ENCODE peak calls at places on chromosome 22, in nine cellular contexts. P is fibroblast of mammary gland; J is stimulated activated naive CD8-positive, alpha-beta T cell treated with anti-CD3 and anti-CD28 coated beads, Interleukin-15, Interleukin-2, amounts not matched to agents 100 U/mL and 50 U/mL, for 24 hours; U is AG08396; R is stimulated activated CD4-positive, alpha-beta T cell treated with anti-CD3 and anti-CD28 coated beads, Interleukin-15, amount 100 ng/mL, for 24 hours; S is ureter; B is IMR-90; Q is NCI-H2171 treated with DMSO at 0.1 percent for 48 hours; G is activated naive CD8-positive, alpha-beta T cell treated with anti-CD3 and anti-CD28 coated beads, Interleukin-2, amount 50 U/mL, for 24 hours. O is an unnamed sample.

GRCh38 chr22:19079691-19080090 is 42.5 kb downstream of the DGCR2 start:
- DNase-seq in G (no peak), U (no peak), S (no peak), R (no peak), Q (no peak), P (no peak), B (no peak), J (no peak), O (no peak)

GRCh38 chr22:29233503-29233902 is 27.8 kb downstream of the EMID1 start:
- DNase-seq in U (no peak), B (no peak), P (no peak), G (no peak), J (no peak), Q (no peak), S (no peak), R (no peak), O (no peak)

GRCh38 chr22:20807315-20807752 is 33.4 kb downstream of the SERPIND1 start:
- DNase-seq in Q (no peak), S (no peak), R (no peak), J (no peak), G (no peak), B (peak; percentile 98), P (peak; percentile 96), U (peak; percentile 85), O (no peak)

GRCh38 chr22:48438791-48439559 is 1388.7 kb downstream of the BRD1 start:
- DNase-seq in G (no peak), U (no peak), Q (no peak), J (no peak), R (no peak), S (no peak), B (no peak), P (no peak), O (no peak)

GRCh38 chr22:29684244-29684643 is 35.6 kb upstream of the CABP7 start:
- DNase-seq in S (no peak), R (no peak), Q (no peak), G (no peak), U (no peak), B (no peak), J (no peak), P (no peak), O (no peak)

GRCh38 chr22:49310354-49310753 is 517.3 kb downstream of the BRD1 start:
- DNase-seq in J (no peak), Q (no peak), P (no peak), S (peak; percentile 12), R (no peak), U (no peak), G (no peak), B (no peak), O (no peak)

GRCh38 chr22:35044607-35045390 is 21.2 kb upstream of the ISX start:
- DNase-seq in J (no peak), G (no peak), S (no peak), P (no peak), U (no peak), Q (no peak), B (no peak), R (no peak), O (no peak)

GRCh38 chr22:33922268-33922667 is 2.0 kb upstream of the LARGE1 start:
- DNase-seq in G (peak; percentile 5), R (peak; percentile 11), S (peak; percentile 49), J (peak; percentile 6), Q (peak; percentile 27), P (peak; percentile 9), U (peak; percentile 44), B (peak; percentile 34), O (no peak)

GRCh38 chr22:35761037-35761436 is 43.4 kb downstream of the APOL5 start:
- DNase-seq in G (no peak), P (peak; percentile 33), U (no peak), J (no peak), S (no peak), Q (no peak), R (no peak), B (peak; percentile 24), O (no peak)

GRCh38 chr22:20440637-20441591 is 3.3 kb upstream of the SCARF2 start:
- DNase-seq in S (no peak), J (no peak), R (no peak), G (no peak), B (no peak), U (no peak), P (no peak), Q (no peak), O (no peak)

GRCh38 chr22:50507421-50507990 is at the start of gene LMF2:
- DNase-seq in P (no peak), Q (no peak), S (peak; percentile 92), G (peak; percentile 94), J (peak; percentile 96), R (peak; percentile 94), B (no peak), U (no peak), O (peak; percentile 78)

GRCh38 chr22:19754701-19755144 is 5.9 kb upstream of the TBX1 start:
- DNase-seq in S (no peak), R (no peak), Q (no peak), G (no peak), U (no peak), J (no peak), P (no peak), B (no peak), O (no peak)

GRCh38 chr22:27377901-27378300 is 423.7 kb downstream of the MN1 start:
- DNase-seq in G (no peak), B (no peak), P (no peak), R (no peak), Q (peak; percentile 97), S (no peak), U (no peak), J (no peak), O (no peak)

GRCh38 chr22:45429921-45430775 is 16.7 kb downstream of the RIBC2 start:
- DNase-seq in S (no peak), U (no peak), B (no peak), Q (no peak), P (no peak), R (no peak), G (no peak), J (no peak), O (no peak)

GRCh38 chr22:26416670-26417270 is 12.3 kb upstream of the ASPHD2 start:
- DNase-seq in Q (no peak), R (no peak), S (no peak), J (no peak), P (peak; percentile 63), U (peak; percentile 74), G (no peak), B (peak; percentile 73), O (no peak)

GRCh38 chr22:19694696-19695095 is 19.6 kb upstream of the SEPTIN5 start:
- DNase-seq in U (no peak), J (no peak), G (no peak), B (no peak), R (no peak), Q (no peak), S (no peak), P (no peak), O (no peak)

GRCh38 chr22:24303007-24303406 is 32.4 kb downstream of the SPECC1L start:
- DNase-seq in R (no peak), J (no peak), S (no peak), B (no peak), U (no peak), Q (no peak), P (no peak), G (no peak), O (no peak)

GRCh38 chr22:32619614-32620426 is 145.2 kb downstream of the FBXO7 start:
- DNase-seq in P (peak; percentile 98), Q (no peak), R (no peak), U (peak; percentile 63), S (no peak), J (no peak), G (no peak), B (peak; percentile 89), O (peak; percentile 29)

O was measured in gastrocnemius medialis.